ENCODE peak calls at places on chromosomes 12 and 14, in four cellular contexts. One of them, this sample, is unnamed.

GRCh38 chr14:101408077-101408831 is 153.0 kb upstream of the DIO3 start:
- DNase-seq in psoas muscle: no peak
- DNase-seq in fibroblast of pulmonary artery: peak
- DNase-seq in bronchial epithelial cell: no peak
- DNase-seq in this sample: no peak

GRCh38 chr12:67772276-67773169 is 124.0 kb downstream of the DYRK2 start:
- DNase-seq in psoas muscle: no peak
- DNase-seq in fibroblast of pulmonary artery: peak
- DNase-seq in bronchial epithelial cell: no peak
- DNase-seq in this sample: no peak

GRCh38 chr14:75417674-75418073 is 10.1 kb upstream of the JDP2 start:
- DNase-seq in psoas muscle: no peak
- DNase-seq in fibroblast of pulmonary artery: peak
- DNase-seq in bronchial epithelial cell: peak
- DNase-seq in this sample: no peak

GRCh38 chr14:41167040-41167439 is 439.6 kb upstream of the LRFN5 start:
- DNase-seq in psoas muscle: no peak
- DNase-seq in fibroblast of pulmonary artery: no peak
- DNase-seq in bronchial epithelial cell: no peak
- DNase-seq in this sample: no peak

GRCh38 chr12:132788375-132789098 is 26.9 kb upstream of the ANKLE2 start:
- DNase-seq in psoas muscle: no peak
- DNase-seq in fibroblast of pulmonary artery: no peak
- DNase-seq in bronchial epithelial cell: no peak
- DNase-seq in this sample: no peak

GRCh38 chr14:66624319-66624937 is 116.5 kb downstream of the GPHN start:
- DNase-seq in psoas muscle: peak
- DNase-seq in fibroblast of pulmonary artery: peak
- DNase-seq in bronchial epithelial cell: peak
- DNase-seq in this sample: peak

GRCh38 chr14:104135121-104135903 is 3.1 kb upstream of the KIF26A start:
- DNase-seq in psoas muscle: peak
- DNase-seq in fibroblast of pulmonary artery: peak
- DNase-seq in bronchial epithelial cell: peak
- DNase-seq in this sample: no peak

GRCh38 chr14:102863381-102863780 is 59.1 kb upstream of the AMN start:
- DNase-seq in psoas muscle: no peak
- DNase-seq in fibroblast of pulmonary artery: no peak
- DNase-seq in bronchial epithelial cell: no peak
- DNase-seq in this sample: no peak

GRCh38 chr12:2273288-2273687 is 220.5 kb downstream of the CACNA1C start:
- DNase-seq in psoas muscle: peak
- DNase-seq in fibroblast of pulmonary artery: no peak
- DNase-seq in bronchial epithelial cell: no peak
- DNase-seq in this sample: no peak

GRCh38 chr12:46494424-46494823 is 121.9 kb upstream of the SLC38A2 start:
- DNase-seq in psoas muscle: no peak
- DNase-seq in fibroblast of pulmonary artery: peak
- DNase-seq in bronchial epithelial cell: peak
- DNase-seq in this sample: no peak

GRCh38 chr12:34394211-34395055 is 372.1 kb downstream of the ALG10 start:
- DNase-seq in psoas muscle: peak
- DNase-seq in fibroblast of pulmonary artery: no peak
- DNase-seq in bronchial epithelial cell: no peak
- DNase-seq in this sample: no peak

GRCh38 chr12:114777052-114777451 is 93.1 kb upstream of the TBX3 start:
- DNase-seq in psoas muscle: no peak
- DNase-seq in fibroblast of pulmonary artery: peak
- DNase-seq in bronchial epithelial cell: no peak
- DNase-seq in this sample: no peak

GRCh38 chr12:121970901-121971300 is 50.8 kb upstream of the BCL7A start:
- DNase-seq in psoas muscle: peak
- DNase-seq in fibroblast of pulmonary artery: no peak
- DNase-seq in bronchial epithelial cell: no peak
- DNase-seq in this sample: no peak

GRCh38 chr14:69812725-69813124 is 15.7 kb upstream of the SLC10A1 start:
- DNase-seq in psoas muscle: no peak
- DNase-seq in fibroblast of pulmonary artery: no peak
- DNase-seq in bronchial epithelial cell: no peak
- DNase-seq in this sample: no peak

GRCh38 chr12:127548123-127548553 is 718.8 kb upstream of the TMEM132C start:
- DNase-seq in psoas muscle: no peak
- DNase-seq in fibroblast of pulmonary artery: no peak
- DNase-seq in bronchial epithelial cell: no peak
- DNase-seq in this sample: no peak

GRCh38 chr12:78963439-78964222 is 99.1 kb downstream of the SYT1 start:
- DNase-seq in psoas muscle: no peak
- DNase-seq in fibroblast of pulmonary artery: peak
- DNase-seq in bronchial epithelial cell: peak
- DNase-seq in this sample: no peak

GRCh38 chr12:68878283-68878682 is 54.7 kb downstream of the CPM start:
- DNase-seq in psoas muscle: no peak
- DNase-seq in fibroblast of pulmonary artery: no peak
- DNase-seq in bronchial epithelial cell: no peak
- DNase-seq in this sample: no peak

GRCh38 chr12:108307006-108307405 is 32.1 kb downstream of the CMKLR1 start:
- DNase-seq in psoas muscle: no peak
- DNase-seq in fibroblast of pulmonary artery: peak
- DNase-seq in bronchial epithelial cell: no peak
- DNase-seq in this sample: no peak

DNA sequence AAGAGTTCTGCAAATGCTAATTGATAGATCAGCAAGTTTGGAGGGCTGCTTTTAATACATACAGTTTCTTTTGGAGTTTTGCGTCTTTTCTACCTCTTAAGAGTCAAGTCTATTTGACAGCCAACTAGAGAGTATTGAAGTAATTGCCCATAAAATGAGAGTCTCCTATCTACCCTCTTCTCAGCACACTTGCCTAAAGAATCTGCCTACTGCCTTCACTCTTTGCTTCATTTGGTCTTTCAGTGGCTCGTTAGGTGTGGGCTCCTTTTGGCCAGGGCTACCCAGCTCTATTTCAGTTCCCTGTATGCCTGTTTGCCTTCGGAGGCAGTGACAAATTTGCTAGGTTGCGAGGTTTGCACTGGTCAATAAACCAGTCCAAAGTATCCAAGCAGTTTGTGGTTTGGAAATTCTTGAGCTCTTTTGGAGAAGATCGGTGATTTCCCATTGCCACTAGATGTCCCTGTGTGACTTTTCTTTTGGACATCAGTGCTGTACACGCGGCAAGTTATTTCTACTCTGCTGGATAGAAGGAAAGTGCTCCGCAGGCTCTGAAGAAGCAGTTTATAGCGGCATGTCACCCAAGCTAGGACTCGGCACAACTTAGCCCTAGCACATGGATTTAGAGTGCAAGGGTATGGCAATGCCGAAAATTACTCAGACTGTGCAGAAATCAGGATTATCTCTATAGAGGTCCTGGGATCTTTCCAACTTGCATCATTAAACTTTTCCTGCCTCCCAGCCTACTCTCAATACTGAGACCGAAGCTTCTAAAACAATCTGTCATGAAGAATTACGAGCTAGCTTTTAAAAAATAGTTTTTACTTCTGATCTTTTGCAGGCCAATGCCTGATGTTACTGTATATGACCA is 38.6 kb downstream of the MGST1 start:
- DNase-seq in psoas muscle: no peak
- DNase-seq in fibroblast of pulmonary artery: peak
- DNase-seq in bronchial epithelial cell: peak
- DNase-seq in this sample: no peak
- TF ChIP-seq CTCF in psoas muscle: peak
- TF ChIP-seq CTCF in fibroblast of pulmonary artery: peak
- TF ChIP-seq CTCF in bronchial epithelial cell: peak
- TF ChIP-seq CTCF in this sample: no peak

GRCh38 chr12:57726884-57727757 is 11.4 kb downstream of the AGAP2 start:
- DNase-seq in psoas muscle: peak
- DNase-seq in fibroblast of pulmonary artery: no peak
- DNase-seq in bronchial epithelial cell: no peak
- DNase-seq in this sample: no peak
- TF ChIP-seq CTCF in psoas muscle: no peak
- TF ChIP-seq CTCF in fibroblast of pulmonary artery: peak
- TF ChIP-seq CTCF in bronchial epithelial cell: peak
- TF ChIP-seq CTCF in this sample: no peak

GRCh38 chr12:95016120-95016519 is 12.6 kb upstream of the NDUFA12 start:
- DNase-seq in psoas muscle: no peak
- DNase-seq in fibroblast of pulmonary artery: no peak
- DNase-seq in bronchial epithelial cell: no peak
- DNase-seq in this sample: no peak

GRCh38 chr12:95022477-95022876 is 19.0 kb upstream of the NDUFA12 start:
- DNase-seq in psoas muscle: no peak
- DNase-seq in fibroblast of pulmonary artery: no peak
- DNase-seq in bronchial epithelial cell: no peak
- DNase-seq in this sample: no peak

GRCh38 chr12:95014554-95014953 is 11.1 kb upstream of the NDUFA12 start:
- DNase-seq in psoas muscle: no peak
- DNase-seq in fibroblast of pulmonary artery: no peak
- DNase-seq in bronchial epithelial cell: no peak
- DNase-seq in this sample: no peak

GRCh38 chr12:95017482-95017881 is 14.0 kb upstream of the NDUFA12 start:
- DNase-seq in psoas muscle: no peak
- DNase-seq in fibroblast of pulmonary artery: no peak
- DNase-seq in bronchial epithelial cell: no peak
- DNase-seq in this sample: no peak
- TF ChIP-seq CTCF in psoas muscle: no peak
- TF ChIP-seq CTCF in fibroblast of pulmonary artery: no peak
- TF ChIP-seq CTCF in bronchial epithelial cell: no peak
- TF ChIP-seq CTCF in this sample: no peak

GRCh38 chr12:38142974-38143373 is 173.6 kb upstream of the ALG10B start:
- DNase-seq in psoas muscle: no peak
- DNase-seq in fibroblast of pulmonary artery: no peak
- DNase-seq in bronchial epithelial cell: no peak
- DNase-seq in this sample: no peak
- TF ChIP-seq CTCF in psoas muscle: no peak
- TF ChIP-seq CTCF in fibroblast of pulmonary artery: no peak
- TF ChIP-seq CTCF in bronchial epithelial cell: no peak
- TF ChIP-seq CTCF in this sample: no peak

DNA sequence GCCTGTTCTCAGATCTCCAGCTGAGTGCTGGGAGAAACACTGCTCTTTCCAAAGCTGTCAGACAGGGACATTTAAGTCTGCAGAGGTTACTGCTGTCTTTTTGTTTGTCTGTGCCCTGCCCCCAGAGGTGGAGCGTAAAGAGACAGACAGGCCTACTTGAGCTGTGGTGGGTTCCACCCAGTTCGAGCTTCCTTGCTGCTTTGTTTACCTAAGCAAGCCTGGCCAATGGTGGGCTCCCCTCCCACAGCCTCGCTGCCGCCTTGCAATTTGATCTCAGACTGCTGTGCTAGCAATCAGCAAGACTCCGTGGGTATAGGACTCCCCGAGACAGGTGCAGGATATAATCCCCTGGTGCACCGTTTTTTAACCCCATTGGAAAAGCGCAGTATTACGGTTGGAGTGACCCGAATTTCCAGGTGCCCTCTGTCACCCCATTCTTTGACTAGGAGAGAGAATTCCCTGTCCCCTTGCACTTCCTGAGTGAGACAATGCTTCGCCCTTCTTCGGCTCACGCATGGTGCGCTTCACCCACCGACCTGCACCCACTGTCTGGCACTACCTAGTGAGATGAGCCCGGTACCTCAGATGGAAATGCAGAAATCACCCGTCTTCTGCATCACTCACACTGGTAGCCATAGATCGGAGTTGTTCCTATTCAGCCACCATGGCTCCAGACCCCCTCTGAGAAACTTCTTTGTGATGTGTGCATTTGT is 650.3 kb upstream of the ALG10B start:
- DNase-seq in psoas muscle: no peak
- DNase-seq in fibroblast of pulmonary artery: no peak
- DNase-seq in bronchial epithelial cell: no peak
- DNase-seq in this sample: no peak
- TF ChIP-seq CTCF in psoas muscle: no peak
- TF ChIP-seq CTCF in fibroblast of pulmonary artery: no peak
- TF ChIP-seq CTCF in bronchial epithelial cell: no peak
- TF ChIP-seq CTCF in this sample: no peak

DNA sequence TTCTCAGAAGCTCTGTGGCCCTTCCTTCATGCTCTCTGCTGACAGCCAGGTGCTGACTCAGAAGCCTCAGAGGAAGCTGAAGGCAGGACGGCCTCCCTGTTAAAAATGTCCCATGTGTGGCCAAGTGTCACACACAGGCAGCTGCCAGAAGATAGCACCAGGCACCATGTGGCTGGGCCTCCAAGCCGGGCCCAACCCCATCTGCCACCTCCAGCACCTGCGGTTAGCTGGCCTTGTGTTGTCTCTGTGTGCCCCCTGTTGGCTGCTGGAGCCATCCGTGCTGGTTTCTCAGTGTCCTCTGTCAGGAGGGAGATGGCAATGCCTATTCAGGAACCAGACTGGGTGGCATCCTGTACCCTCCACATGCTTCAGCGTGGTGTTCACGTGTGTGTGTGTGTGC is 63.2 kb downstream of the TSPAN11 start:
- DNase-seq in psoas muscle: no peak
- DNase-seq in fibroblast of pulmonary artery: peak
- DNase-seq in bronchial epithelial cell: no peak
- DNase-seq in this sample: peak
- TF ChIP-seq CTCF in psoas muscle: peak
- TF ChIP-seq CTCF in fibroblast of pulmonary artery: peak
- TF ChIP-seq CTCF in bronchial epithelial cell: peak
- TF ChIP-seq CTCF in this sample: peak

DNA sequence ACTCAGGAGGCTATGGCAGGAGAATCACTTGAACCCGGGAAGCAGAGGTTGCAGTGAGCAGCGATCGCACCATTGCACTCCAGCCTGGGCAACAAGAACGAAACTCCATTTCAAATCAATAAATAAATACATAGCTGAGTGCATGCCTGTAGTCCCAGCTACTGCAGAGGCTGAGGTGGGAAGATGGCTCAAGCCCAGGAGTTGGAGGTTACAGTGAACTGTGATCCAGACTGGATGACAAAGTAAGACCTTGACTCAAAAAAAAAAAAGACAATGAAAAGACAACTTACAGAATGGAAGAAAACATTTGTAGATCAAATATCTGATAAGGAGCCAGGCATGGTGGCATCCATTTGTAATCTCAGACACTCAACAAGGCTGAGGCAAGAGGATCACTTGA is 27.6 kb downstream of the ZFYVE1 start:
- DNase-seq in psoas muscle: no peak
- DNase-seq in fibroblast of pulmonary artery: no peak
- DNase-seq in bronchial epithelial cell: no peak
- DNase-seq in this sample: no peak
- TF ChIP-seq CTCF in psoas muscle: no peak
- TF ChIP-seq CTCF in fibroblast of pulmonary artery: no peak
- TF ChIP-seq CTCF in bronchial epithelial cell: no peak
- TF ChIP-seq CTCF in this sample: no peak